ENCODE peak calls at places on chromosomes 6 and 20, in eight cellular contexts. F, L, N, I, U, Q, J and S are unnamed samples.

GRCh38 chr20:46709459-46710148 is at the start of gene SLC2A10:
- DNase-seq in L (no peak), F (no peak), I (peak), J (peak), Q (peak), U (no peak), N (no peak), S (no peak)

GRCh38 chr6:144749263-144749662 is 464.1 kb downstream of the UTRN start:
- DNase-seq in N (no peak), Q (no peak), J (no peak), I (no peak), F (no peak), U (no peak), L (no peak), S (no peak)

GRCh38 chr20:45893831-45894230 is 2.7 kb downstream of the CTSA start:
- DNase-seq in F (no peak), N (no peak), J (no peak), L (no peak), U (no peak), Q (no peak), I (no peak), S (no peak)

GRCh38 chr6:38179300-38179699 is 359.8 kb downstream of the ZFAND3 start:
- DNase-seq in J (no peak), L (no peak), N (no peak), F (no peak), U (no peak), Q (peak), I (no peak), S (peak)

GRCh38 chr6:137493218-137494038 is 766 bp downstream of the OLIG3 start:
- DNase-seq in Q (no peak), U (no peak), J (no peak), N (no peak), I (no peak), L (no peak), F (no peak), S (peak)

GRCh38 chr6:53287336-53288225 is 61.2 kb downstream of the ELOVL5 start:
- DNase-seq in U (no peak), J (no peak), L (no peak), F (no peak), I (no peak), Q (peak), N (no peak), S (no peak)

GRCh38 chr6:22349051-22349450 is 52.2 kb upstream of the PRL start:
- DNase-seq in F (no peak), L (no peak), I (no peak), J (no peak), Q (peak), U (no peak), N (no peak), S (no peak)

GRCh38 chr6:38378801-38379200 is 260.9 kb downstream of the BTBD9 start:
- DNase-seq in J (no peak), U (no peak), I (no peak), L (no peak), Q (no peak), F (peak), N (peak), S (no peak)

GRCh38 chr20:44033873-44034272 is 119.2 kb downstream of the TOX2 start:
- DNase-seq in F (no peak), N (no peak), J (no peak), Q (no peak), U (no peak), L (no peak), I (no peak), S (peak)

GRCh38 chr6:36852481-36853147 is 13.4 kb upstream of the CPNE5 start:
- DNase-seq in L (no peak), U (no peak), F (peak), J (no peak), I (peak), N (no peak), Q (no peak), S (no peak)

GRCh38 chr20:56445540-56445939 is 22.9 kb upstream of the RTF2 start:
- DNase-seq in I (no peak), U (no peak), Q (no peak), F (no peak), J (no peak), L (no peak), N (no peak), S (no peak)

GRCh38 chr6:111730835-111731234 is 125.2 kb upstream of the TRAF3IP2 start:
- DNase-seq in I (no peak), U (no peak), L (no peak), J (no peak), F (no peak), Q (peak), N (no peak), S (no peak)

GRCh38 chr20:4445331-4445730 is 276.4 kb upstream of the PRND start:
- DNase-seq in J (no peak), U (no peak), I (no peak), L (no peak), Q (no peak), N (no peak), F (no peak), S (no peak)

GRCh38 chr20:32509639-32510066 is 75.5 kb downstream of the NOL4L start:
- DNase-seq in Q (no peak), U (peak), I (no peak), L (no peak), J (peak), F (no peak), N (peak), S (no peak)

GRCh38 chr6:39812853-39813533 is 20.8 kb downstream of the DAAM2 start:
- DNase-seq in Q (peak), F (no peak), U (no peak), I (peak), J (no peak), N (no peak), L (no peak), S (no peak)

GRCh38 chr20:21505161-21505809 is 8.6 kb downstream of the NKX2-2 start:
- DNase-seq in Q (peak), U (peak), I (peak), L (no peak), N (peak), J (peak), F (peak), S (peak)

GRCh38 chr6:42428326-42429041 is 23.2 kb downstream of the TRERF1 start:
- DNase-seq in J (no peak), L (no peak), F (no peak), I (no peak), N (no peak), Q (no peak), U (no peak), S (peak)

GRCh38 chr6:119096683-119097310 is 18.3 kb upstream of the FAM184A start:
- DNase-seq in L (no peak), U (no peak), I (peak), N (no peak), F (no peak), J (peak), Q (peak), S (no peak)

GRCh38 chr6:36657942-36658544 is 20.5 kb upstream of the CDKN1A start:
- DNase-seq in F (no peak), U (no peak), Q (no peak), I (no peak), J (no peak), L (no peak), N (no peak), S (no peak)

GRCh38 chr6:113344969-113345368 is 512.2 kb upstream of the MARCKS start:
- DNase-seq in I (no peak), Q (no peak), L (no peak), J (no peak), U (no peak), F (no peak), N (no peak), S (no peak)

GRCh38 chr6:63941747-63942470 is 306.3 kb downstream of the PHF3 start:
- DNase-seq in L (no peak), I (no peak), F (no peak), Q (no peak), J (no peak), U (no peak), N (no peak), S (no peak)

GRCh38 chr6:13454286-13455221 is 32.8 kb downstream of the GFOD1 start:
- DNase-seq in I (peak), J (no peak), N (no peak), L (no peak), Q (peak), F (no peak), U (peak), S (peak)

GRCh38 chr6:26554669-26555504 is 16.7 kb downstream of the HMGN4 start:
- DNase-seq in U (peak), N (peak), Q (no peak), I (peak), J (no peak), F (no peak), L (no peak), S (no peak)

GRCh38 chr6:165218816-165219215 is 90.6 kb downstream of the C6orf118 start:
- DNase-seq in F (no peak), N (no peak), U (no peak), Q (no peak), I (no peak), J (no peak), L (no peak), S (no peak)

GRCh38 chr6:9621276-9621675 is 793.6 kb downstream of the TFAP2A start:
- DNase-seq in U (no peak), Q (no peak), I (no peak), J (no peak), L (no peak), N (no peak), F (no peak), S (no peak)

GRCh38 chr6:7157752-7158616 is 50.2 kb downstream of the RREB1 start:
- DNase-seq in J (no peak), L (no peak), Q (no peak), N (no peak), F (no peak), U (no peak), I (no peak), S (no peak)

GRCh38 chr6:119061215-119061614 is 17.2 kb downstream of the FAM184A start:
- DNase-seq in J (no peak), Q (no peak), F (no peak), N (no peak), U (no peak), L (no peak), I (no peak), S (no peak)

GRCh38 chr6:139433647-139434419 is 59.4 kb upstream of the CITED2 start:
- DNase-seq in F (no peak), Q (no peak), J (no peak), N (no peak), L (no peak), I (no peak), U (no peak), S (no peak)

GRCh38 chr6:2999621-3000455 is at the start of gene NQO2:
- DNase-seq in N (peak), J (peak), U (peak), I (peak), L (peak), Q (peak), F (peak), S (peak)

GRCh38 chr20:41989935-41990635 is 371.9 kb upstream of the CHD6 start:
- DNase-seq in L (no peak), F (no peak), J (no peak), U (no peak), I (no peak), N (no peak), Q (peak), S (no peak)

GRCh38 chr6:122302077-122302476 is 97.4 kb upstream of the HSF2 start:
- DNase-seq in J (no peak), Q (no peak), N (no peak), U (no peak), L (no peak), F (no peak), I (no peak), S (no peak)

DNA sequence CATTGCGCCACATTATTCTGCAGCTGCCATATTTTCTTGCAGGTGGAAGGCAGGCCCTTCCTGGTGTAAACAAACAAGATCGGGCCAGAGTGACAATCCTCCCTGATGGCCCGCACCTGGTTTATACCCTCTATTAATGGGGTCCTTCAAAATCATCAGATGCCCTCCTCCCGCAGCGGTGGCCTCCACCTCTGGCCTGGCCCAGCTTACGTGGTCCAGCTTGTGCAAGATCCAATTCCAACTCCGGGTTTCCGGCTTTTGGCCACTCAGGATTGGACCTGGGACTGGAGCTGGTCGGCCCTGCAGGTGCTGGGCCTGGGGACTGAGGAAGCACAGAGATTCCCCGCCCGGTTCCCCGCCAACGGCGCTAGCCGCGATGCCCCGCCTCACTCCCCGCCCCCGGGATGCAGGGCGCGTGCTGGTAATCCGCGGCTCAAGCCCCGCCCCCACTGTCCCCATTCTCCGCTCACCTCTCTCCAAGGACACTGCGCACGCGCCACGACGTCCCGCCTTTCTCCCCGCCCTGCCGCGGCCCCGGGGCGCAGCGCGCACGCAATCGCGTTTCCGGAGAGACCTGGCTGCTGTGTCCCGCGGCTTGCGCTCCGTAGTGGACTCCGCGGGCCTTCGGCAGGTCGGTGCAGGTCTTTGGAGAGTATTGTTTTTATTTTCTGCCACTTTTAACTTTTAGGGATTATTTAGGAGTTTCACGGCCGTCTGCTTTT is at the start of gene TMEM14B:
- DNase-seq in I (peak), U (peak), N (peak), F (peak), Q (peak), J (peak), L (peak), S (peak)
- TF ChIP-seq POLR2A in I (peak), U (peak), N (peak), F (peak), Q (no peak), J (peak), L (no peak), S (peak)

DNA sequence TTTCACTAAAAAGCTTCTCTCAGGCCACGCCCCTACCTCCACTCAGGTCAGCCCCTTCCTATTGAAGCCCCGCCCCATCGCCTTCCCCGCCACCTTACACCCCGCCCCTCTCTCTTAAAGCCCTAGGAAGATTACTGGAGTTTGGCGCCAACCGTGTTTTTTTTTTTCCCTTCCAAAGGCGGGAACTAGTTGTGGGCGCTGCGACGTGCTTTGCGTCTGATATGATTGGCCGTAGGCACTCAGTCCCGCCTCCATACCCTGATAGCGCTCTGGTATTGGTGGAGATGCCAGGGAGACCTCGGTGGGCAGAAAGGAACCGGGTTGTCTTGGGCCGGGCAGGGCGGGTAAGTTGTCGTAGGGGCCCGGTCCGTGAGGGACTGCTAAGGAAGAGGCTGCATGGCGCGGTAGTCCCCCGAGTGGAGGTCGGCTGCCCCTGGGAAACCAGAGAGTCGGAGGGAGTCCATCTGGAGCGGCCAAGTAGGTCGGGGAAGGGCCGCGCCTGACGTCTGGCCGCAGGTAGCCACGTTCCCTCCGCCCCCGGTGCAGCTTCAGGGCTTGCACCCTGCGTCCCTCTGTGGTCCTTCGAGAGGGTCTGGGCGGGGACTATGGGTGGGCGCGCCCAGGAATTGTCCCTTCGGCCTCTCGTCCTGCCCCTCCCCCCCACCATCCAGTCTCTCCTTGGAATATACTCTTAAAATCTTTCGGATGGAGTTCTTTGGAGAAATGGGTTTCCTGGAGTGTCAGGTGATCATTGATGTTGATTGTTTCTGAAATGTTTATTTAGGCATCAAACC is at the start of gene CASP8AP2:
- DNase-seq in F (peak), I (peak), L (peak), J (peak), Q (peak), N (peak), U (peak), S (peak)
- TF ChIP-seq POLR2A in F (peak), I (peak), L (no peak), J (peak), Q (no peak), N (peak), U (peak), S (no peak)

DNA sequence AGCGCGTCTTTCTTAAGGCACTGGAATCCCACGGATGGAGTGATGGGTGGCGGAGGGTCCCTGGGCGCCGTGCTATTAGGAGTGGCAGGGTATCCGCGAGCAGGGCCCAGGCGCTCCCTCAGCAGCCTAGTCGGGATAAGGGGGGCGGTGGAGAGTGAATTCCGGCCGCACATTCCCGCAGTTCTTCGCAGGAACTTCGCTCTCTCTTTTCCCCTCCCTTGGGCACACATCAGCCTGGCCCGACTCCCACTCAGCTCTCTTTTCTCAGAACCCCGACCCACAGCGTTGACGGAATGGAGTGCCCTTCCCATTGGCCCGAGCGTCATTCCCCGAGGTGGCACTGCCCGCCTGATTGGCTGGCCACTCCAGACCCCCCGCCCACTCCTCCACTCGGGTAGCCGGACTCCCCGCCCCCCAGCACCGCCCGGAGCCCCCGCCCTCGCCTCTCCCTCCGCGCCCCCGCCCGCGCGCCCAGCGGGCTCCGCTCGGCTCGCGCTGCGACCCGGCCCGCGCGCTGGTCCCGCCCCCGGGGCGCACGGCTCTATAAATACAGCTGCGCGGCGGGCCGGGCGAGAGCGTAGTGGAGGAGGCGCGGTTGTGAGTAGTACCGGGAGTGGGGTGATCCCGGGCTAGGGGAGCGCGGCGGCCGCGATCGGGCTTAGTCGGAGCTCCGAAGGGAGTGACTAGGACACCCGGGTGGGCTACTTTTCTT is at the start of gene ID4:
- DNase-seq in F (peak), N (peak), L (no peak), I (peak), J (peak), U (peak), Q (peak), S (no peak)
- TF ChIP-seq POLR2A in F (peak), N (peak), L (no peak), I (peak), J (peak), U (peak), Q (peak), S (no peak)

GRCh38 chr6:168533428-168533827 is 92.4 kb downstream of the SMOC2 start:
- DNase-seq in F (no peak), L (no peak), I (no peak), U (no peak), Q (peak), N (no peak), J (no peak), S (no peak)

GRCh38 chr6:168530653-168531071 is 89.7 kb downstream of the SMOC2 start:
- DNase-seq in L (no peak), U (no peak), J (no peak), I (no peak), Q (no peak), N (no peak), F (no peak), S (no peak)

GRCh38 chr6:168529214-168529613 is 88.2 kb downstream of the SMOC2 start:
- DNase-seq in L (no peak), F (no peak), J (no peak), I (no peak), N (no peak), U (no peak), Q (no peak), S (no peak)

GRCh38 chr6:168534265-168534664 is 93.3 kb downstream of the SMOC2 start:
- DNase-seq in N (no peak), J (no peak), Q (no peak), U (no peak), I (no peak), F (no peak), L (no peak), S (no peak)

DNA sequence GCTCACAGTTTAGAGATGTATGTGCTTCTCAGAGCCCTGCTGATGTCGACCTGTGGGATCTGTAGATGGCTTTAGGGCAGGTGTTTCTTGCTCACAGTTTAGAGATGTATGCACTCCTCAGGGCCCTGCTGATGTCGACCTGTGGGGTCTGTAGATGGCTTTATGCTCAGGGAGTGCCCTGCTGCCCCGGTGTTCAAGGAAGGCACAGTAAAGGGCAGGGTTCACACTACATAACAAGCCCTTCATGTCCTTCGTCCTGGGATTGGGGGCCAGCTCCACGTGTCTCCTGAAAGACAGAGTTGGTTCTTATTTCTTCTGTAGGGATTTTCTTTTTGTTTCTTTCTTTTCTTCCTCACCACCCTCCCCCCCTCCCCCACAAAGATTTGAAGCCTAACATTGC is 91.1 kb downstream of the SMOC2 start:
- DNase-seq in J (no peak), U (no peak), L (no peak), Q (no peak), I (no peak), F (no peak), N (no peak), S (no peak)
- TF ChIP-seq POLR2A in J (no peak), U (no peak), L (no peak), Q (no peak), I (no peak), F (no peak), N (no peak), S (no peak)